ENCODE peak calls at places on chromosomes 11 and 22, in seven cellular contexts. H, B, V, D, K, E and A are unnamed samples. For H3K4me1, the result is how much of the 10 kb centered on the place peaks cover.

GRCh38 chr11:124900464-124900863 is 2.8 kb upstream of the ROBO4 start:
- DNase-seq in H (no peak), B (no peak), V (no peak), D (peak), K (no peak), E (no peak), A (no peak)

GRCh38 chr11:109772846-109773400 is 320.3 kb upstream of the ZC3H12C start:
- DNase-seq in H (no peak), B (no peak), V (no peak), D (no peak), K (no peak), E (no peak), A (no peak)

GRCh38 chr11:10318527-10318802 is 13.6 kb downstream of the ADM start:
- DNase-seq in H (no peak), B (no peak), V (no peak), D (no peak), K (no peak), E (no peak), A (peak)

GRCh38 chr11:105960252-105961245 is 61.5 kb downstream of the MSANTD4 start:
- DNase-seq in H (no peak), B (no peak), V (peak), D (no peak), K (no peak), E (no peak), A (no peak)

GRCh38 chr11:32033491-32033890 is 57.4 kb upstream of the RCN1 start:
- DNase-seq in H (no peak), B (no peak), V (no peak), D (no peak), K (no peak), E (no peak), A (no peak)

GRCh38 chr11:117144477-117145392 is 648 bp downstream of the PAFAH1B2 start:
- DNase-seq in H (peak), B (peak), V (peak), D (peak), K (peak), E (peak), A (peak)

GRCh38 chr22:45645526-45646414 is 25.9 kb upstream of the ATXN10 start:
- DNase-seq in H (peak), B (peak), V (peak), D (peak), K (peak), E (peak), A (peak)

GRCh38 chr22:17570851-17571631 is 7.7 kb downstream of the SLC25A18 start:
- DNase-seq in H (peak), B (peak), V (no peak), D (peak), K (peak), E (peak), A (peak)

GRCh38 chr22:46853191-46853590 is 90.7 kb downstream of the TBC1D22A start:
- DNase-seq in H (no peak), B (no peak), V (no peak), D (no peak), K (no peak), E (no peak), A (no peak)

GRCh38 chr11:329886-330253 is 9.2 kb upstream of the IFITM3 start:
- DNase-seq in H (no peak), B (no peak), V (no peak), D (no peak), K (no peak), E (no peak), A (no peak)

DNA sequence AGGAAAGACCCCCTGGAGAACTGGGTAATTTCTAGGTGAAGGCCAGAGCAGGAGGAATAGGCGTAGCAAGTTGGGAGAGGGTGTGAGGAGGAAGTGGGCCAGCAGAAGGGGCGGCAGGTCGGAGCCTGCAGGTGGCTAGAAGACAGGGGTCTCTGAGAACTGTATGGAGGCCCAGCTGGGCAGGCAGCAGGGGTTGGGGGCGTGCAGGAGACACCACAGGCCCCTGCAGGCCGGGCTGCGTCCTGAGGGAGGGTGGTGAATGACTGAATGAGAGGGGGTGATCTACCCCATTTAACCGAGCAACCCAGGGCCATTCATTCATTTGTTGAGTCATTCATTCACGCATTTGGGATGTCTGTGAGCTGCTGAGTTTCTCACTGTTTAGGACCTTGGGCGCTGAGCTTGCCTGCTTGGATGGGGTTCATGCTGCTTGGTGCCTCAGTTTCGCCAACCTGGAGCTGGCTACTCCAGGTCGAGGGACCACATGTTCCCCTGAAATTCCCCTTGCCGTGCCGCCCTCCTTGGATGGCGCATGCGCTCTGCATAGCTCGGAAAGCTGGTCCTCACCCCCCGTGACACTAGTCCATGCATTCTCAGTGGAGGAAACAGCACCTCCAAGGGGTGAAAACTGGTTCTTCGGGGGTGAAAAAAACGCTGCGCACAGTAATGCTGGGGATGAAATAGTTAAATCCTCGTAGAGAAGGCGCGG is 15.6 kb downstream of the MPPED1 start:
- DNase-seq in H (no peak), B (no peak), V (no peak), D (no peak), K (no peak), E (no peak), A (peak)
- TF ChIP-seq CTCF in H (no peak), B (no peak), V (peak), D (no peak), K (no peak), E (no peak), A (no peak)

GRCh38 chr11:69572861-69573260 is 68.1 kb upstream of the CCND1 start:
- DNase-seq in H (no peak), B (no peak), V (no peak), D (no peak), K (no peak), E (no peak), A (no peak)

GRCh38 chr11:69572233-69572860 is 68.6 kb upstream of the CCND1 start:
- DNase-seq in H (no peak), B (no peak), V (no peak), D (no peak), K (no peak), E (no peak), A (no peak)

GRCh38 chr11:69575296-69576068 is 65.5 kb upstream of the CCND1 start:
- DNase-seq in H (no peak), B (no peak), V (no peak), D (no peak), K (no peak), E (no peak), A (no peak)

GRCh38 chr11:69574383-69575255 is 66.3 kb upstream of the CCND1 start:
- DNase-seq in H (no peak), B (no peak), V (no peak), D (no peak), K (no peak), E (no peak), A (no peak)

GRCh38 chr11:69573751-69574382 is 67.1 kb upstream of the CCND1 start:
- DNase-seq in H (no peak), B (no peak), V (no peak), D (no peak), K (no peak), E (no peak), A (no peak)
- H3K4me1 ChIP-seq in H (under half), B (under half), V (under half), D (under half), K (under half), E (under half), A (under half)

GRCh38 chr22:39893526-39893925 is at the start of gene ENTHD1:
- DNase-seq in H (no peak), B (no peak), V (no peak), D (no peak), K (no peak), E (no peak), A (peak)
- H3K4me3 ChIP-seq in H (no peak), B (no peak), V (no peak), D (no peak), K (no peak), E (no peak), A (no peak)

GRCh38 chr22:41516462-41516861 is 27.8 kb downstream of the POLR3H start:
- DNase-seq in H (no peak), B (no peak), V (no peak), D (no peak), K (no peak), E (no peak), A (no peak)

GRCh38 chr22:41513391-41513790 is 30.9 kb downstream of the POLR3H start:
- DNase-seq in H (no peak), B (no peak), V (no peak), D (no peak), K (no peak), E (no peak), A (no peak)

GRCh38 chr22:41517172-41518047 is 26.9 kb downstream of the POLR3H start:
- DNase-seq in H (peak), B (peak), V (peak), D (peak), K (peak), E (peak), A (peak)

GRCh38 chr22:41521166-41521565 is 23.1 kb downstream of the POLR3H start:
- DNase-seq in H (no peak), B (no peak), V (no peak), D (no peak), K (no peak), E (no peak), A (no peak)

GRCh38 chr22:41518048-41518347 is 26.3 kb downstream of the POLR3H start:
- DNase-seq in H (no peak), B (no peak), V (no peak), D (no peak), K (no peak), E (no peak), A (no peak)
- TF ChIP-seq CTCF in H (no peak), B (no peak), V (no peak), D (no peak), K (peak), E (no peak), A (no peak)

DNA sequence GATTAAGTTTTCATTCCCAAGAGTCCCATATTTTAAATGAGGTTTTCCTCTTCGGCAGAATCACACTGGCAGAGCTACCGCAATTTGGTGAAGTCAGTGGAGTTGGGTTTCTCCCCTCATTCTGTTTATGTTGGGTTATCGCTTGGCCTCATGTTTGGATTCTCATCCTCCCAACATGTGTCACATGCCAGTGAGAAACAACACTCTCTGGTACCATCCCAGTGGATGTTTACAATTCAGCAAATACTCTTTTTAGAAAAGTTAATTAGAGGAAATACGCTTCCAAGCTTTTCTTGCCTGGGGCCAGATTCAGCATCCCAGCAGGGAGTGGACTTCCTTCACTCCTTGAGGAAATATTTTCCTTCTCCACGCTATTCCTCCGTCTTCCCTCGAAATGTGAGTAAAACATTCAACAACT is 2.1 kb downstream of the PAMR1 start:
- DNase-seq in H (no peak), B (no peak), V (no peak), D (no peak), K (no peak), E (no peak), A (no peak)
- H3K4me1 ChIP-seq in H (under half), B (under half), V (under half), D (under half), K (under half), E (under half), A (under half)

GRCh38 chr22:50481045-50481439 is 301 bp upstream of the ADM2 start:
- DNase-seq in H (no peak), B (no peak), V (peak), D (no peak), K (no peak), E (no peak), A (no peak)
- H3K4me3 ChIP-seq in H (peak), B (peak), V (peak), D (peak), K (peak), E (peak), A (peak)